ENCODE peak calls at places on chromosomes 1 and 21, in ten cellular contexts. J is mesothelial cell of epicardium, H is AG04450, S is AG10803, P is mammary epithelial cell, N is tibial artery, F is heart right ventricle, C is BJ, Y is upper lobe of right lung, I is psoas muscle. K is an unnamed sample.

GRCh38 chr1:15885701-15886612 is 38.5 kb downstream of the SPEN start:
- DNase-seq in I (peak), J (peak), F (peak), Y (peak), H (peak), S (peak), N (peak), P (peak), C (peak), K (peak)

GRCh38 chr1:95176859-95177258 is 57.2 kb upstream of the RWDD3 start:
- DNase-seq in Y (no peak), S (no peak), C (no peak), I (no peak), P (no peak), J (no peak), H (no peak), N (no peak), F (no peak), K (no peak)

GRCh38 chr1:69688178-69688577 is 120.5 kb downstream of the LRRC7 start:
- DNase-seq in P (no peak), H (no peak), F (no peak), N (no peak), S (no peak), C (no peak), I (no peak), Y (no peak), J (no peak), K (no peak)

GRCh38 chr1:22359427-22359826 is 92.2 kb upstream of the ZBTB40 start:
- DNase-seq in F (no peak), I (no peak), P (no peak), H (no peak), J (no peak), S (no peak), Y (no peak), N (no peak), C (no peak), K (no peak)

GRCh38 chr1:84973493-84974334 is 23.2 kb downstream of the MCOLN2 start:
- DNase-seq in S (peak), N (no peak), C (no peak), H (no peak), I (no peak), Y (no peak), P (no peak), F (no peak), J (no peak), K (peak)

GRCh38 chr1:203366476-203366875 is 15.6 kb upstream of the FMOD start:
- DNase-seq in I (no peak), N (no peak), P (no peak), F (no peak), S (no peak), C (no peak), Y (no peak), J (no peak), H (no peak), K (no peak)

GRCh38 chr1:8889925-8890785 is 11.7 kb upstream of the ENO1 start:
- DNase-seq in J (no peak), F (peak), C (peak), S (peak), H (no peak), N (peak), P (peak), Y (peak), I (peak), K (no peak)

GRCh38 chr1:27382950-27383627 is at the start of gene CD164L2:
- DNase-seq in C (no peak), I (no peak), Y (peak), J (no peak), F (no peak), P (peak), N (no peak), S (no peak), H (no peak), K (peak)

GRCh38 chr1:179767177-179767581 is 24.1 kb downstream of the FAM163A start:
- DNase-seq in Y (no peak), H (no peak), C (no peak), J (no peak), N (no peak), I (no peak), S (no peak), F (no peak), P (no peak), K (no peak)

GRCh38 chr1:93255222-93256079 is 74.9 kb downstream of the CCDC18 start:
- DNase-seq in F (no peak), Y (no peak), S (peak), P (peak), N (no peak), H (peak), C (peak), J (no peak), I (no peak), K (no peak)

GRCh38 chr1:145720556-145720877 is 1.2 kb downstream of the CD160 start:
- DNase-seq in F (no peak), Y (no peak), H (peak), C (peak), N (no peak), P (peak), J (no peak), I (no peak), S (peak), K (no peak)

GRCh38 chr1:31831397-31832378 is 15.9 kb upstream of the SPOCD1 start:
- DNase-seq in H (peak), S (peak), P (peak), N (no peak), F (no peak), Y (no peak), C (no peak), I (no peak), J (no peak), K (no peak)

GRCh38 chr1:43991476-43992231 is at the start of gene CCDC24:
- DNase-seq in C (peak), H (peak), I (peak), N (peak), S (peak), F (peak), J (peak), P (peak), Y (peak), K (peak)

GRCh38 chr1:7943295-7943694 is 2.7 kb upstream of the TNFRSF9 start:
- DNase-seq in S (no peak), N (no peak), F (no peak), I (no peak), P (no peak), C (no peak), H (no peak), Y (no peak), J (no peak), K (no peak)

GRCh38 chr1:243628476-243628907 is 221.6 kb downstream of the AKT3 start:
- DNase-seq in P (no peak), I (no peak), Y (no peak), N (no peak), C (no peak), H (no peak), F (no peak), S (no peak), J (no peak), K (no peak)

GRCh38 chr1:50959303-50959912 is 659 bp downstream of the FAF1 start:
- DNase-seq in S (peak), C (no peak), H (no peak), P (peak), Y (no peak), I (no peak), F (peak), J (no peak), N (peak), K (peak)

GRCh38 chr1:185483217-185483616 is 166.2 kb upstream of the IVNS1ABP start:
- DNase-seq in H (no peak), I (no peak), P (no peak), F (no peak), Y (no peak), N (no peak), J (no peak), C (no peak), S (no peak), K (no peak)

GRCh38 chr1:10339815-10340214 is 59.0 kb upstream of the PGD start:
- DNase-seq in Y (no peak), P (peak), J (no peak), F (peak), I (no peak), S (peak), N (no peak), H (no peak), C (no peak), K (no peak)

GRCh38 chr1:61058477-61059245 is 23.7 kb upstream of the NFIA start:
- DNase-seq in N (no peak), H (no peak), S (peak), F (no peak), Y (no peak), C (no peak), J (no peak), P (no peak), I (no peak), K (no peak)

GRCh38 chr1:23996700-23997229 is 16.6 kb upstream of the SRSF10 start:
- DNase-seq in C (no peak), P (no peak), I (no peak), F (no peak), H (no peak), J (no peak), N (no peak), S (no peak), Y (no peak), K (no peak)

GRCh38 chr1:102572637-102573036 is 535.7 kb downstream of the COL11A1 start:
- DNase-seq in Y (no peak), I (no peak), C (no peak), S (no peak), N (no peak), H (no peak), F (no peak), J (no peak), P (no peak), K (no peak)

GRCh38 chr1:224458296-224458695 is 23.7 kb upstream of the WDR26 start:
- DNase-seq in Y (no peak), J (no peak), C (no peak), H (no peak), I (no peak), F (no peak), N (no peak), P (no peak), S (no peak), K (no peak)

GRCh38 chr1:21651214-21652042 is 17.7 kb downstream of the RAP1GAP start:
- DNase-seq in F (no peak), J (no peak), I (no peak), N (no peak), C (no peak), P (peak), H (no peak), S (no peak), Y (peak), K (peak)

GRCh38 chr1:30704271-30704670 is 19.1 kb downstream of the MATN1 start:
- DNase-seq in I (peak), F (no peak), Y (peak), S (peak), N (peak), C (no peak), J (no peak), H (no peak), P (peak), K (no peak)

GRCh38 chr1:167136191-167136614 is 42.3 kb downstream of the STYXL2 start:
- DNase-seq in S (peak), Y (no peak), P (peak), F (no peak), C (peak), N (no peak), I (peak), H (no peak), J (no peak), K (no peak)

GRCh38 chr1:18662286-18662639 is 31.6 kb downstream of the PAX7 start:
- DNase-seq in J (no peak), F (no peak), H (no peak), Y (no peak), I (no peak), N (no peak), S (no peak), P (no peak), C (no peak), K (no peak)

GRCh38 chr1:160137216-160137862 is 14.1 kb upstream of the ATP1A4 start:
- DNase-seq in H (no peak), I (no peak), P (no peak), Y (no peak), N (no peak), F (no peak), C (no peak), J (no peak), S (no peak), K (no peak)

GRCh38 chr1:9848022-9848421 is 24.3 kb upstream of the CLSTN1 start:
- DNase-seq in P (no peak), C (no peak), N (no peak), S (no peak), F (no peak), H (no peak), J (no peak), Y (no peak), I (no peak), K (no peak)

GRCh38 chr1:232227171-232227740 is 402.7 kb downstream of the SIPA1L2 start:
- DNase-seq in F (peak), J (no peak), Y (no peak), I (no peak), N (no peak), C (no peak), P (no peak), H (no peak), S (peak), K (no peak)

GRCh38 chr1:228666686-228667085 is 68.6 kb upstream of the RHOU start:
- DNase-seq in C (no peak), N (no peak), P (no peak), S (no peak), H (no peak), I (no peak), F (no peak), J (no peak), Y (no peak), K (no peak)

GRCh38 chr1:66598670-66599069 is 64.7 kb downstream of the SGIP1 start:
- DNase-seq in Y (no peak), C (peak), F (no peak), S (peak), H (peak), N (no peak), J (no peak), I (no peak), P (peak), K (no peak)

GRCh38 chr21:44337941-44338895 is 972 bp downstream of the CFAP410 start:
- DNase-seq in P (peak), C (no peak), F (peak), S (peak), N (peak), I (peak), Y (peak), J (no peak), H (no peak), K (peak)

GRCh38 chr1:215635827-215636226 is 68.7 kb downstream of the KCTD3 start:
- DNase-seq in C (no peak), H (no peak), Y (no peak), F (no peak), S (no peak), J (no peak), I (no peak), P (no peak), N (no peak), K (no peak)

GRCh38 chr1:238252033-238252802 is 361.5 kb upstream of the ZP4 start:
- DNase-seq in J (no peak), Y (no peak), H (no peak), N (no peak), I (no peak), F (peak), S (peak), P (peak), C (no peak), K (peak)

GRCh38 chr1:53080769-53081168 is 18.8 kb downstream of the PODN start:
- DNase-seq in F (no peak), S (no peak), H (no peak), J (no peak), N (no peak), I (peak), Y (peak), P (no peak), C (no peak), K (no peak)

GRCh38 chr1:247110627-247111258 is 6.6 kb upstream of the ZNF669 start:
- DNase-seq in H (no peak), Y (no peak), N (no peak), I (no peak), J (no peak), P (peak), C (no peak), F (no peak), S (peak), K (peak)

GRCh38 chr1:212749924-212750535 is 41.5 kb downstream of the NSL1 start:
- DNase-seq in S (peak), N (no peak), H (peak), C (no peak), Y (no peak), I (no peak), P (peak), J (no peak), F (no peak), K (no peak)

GRCh38 chr1:11648732-11649158 is 5.5 kb downstream of the FBXO2 start:
- DNase-seq in C (no peak), S (no peak), I (no peak), N (no peak), P (no peak), F (no peak), H (no peak), Y (peak), J (no peak), K (peak)

GRCh38 chr1:112954059-112954458 is 1.9 kb downstream of the SLC16A1 start:
- DNase-seq in F (no peak), H (no peak), P (no peak), S (no peak), N (no peak), I (no peak), Y (no peak), J (no peak), C (no peak), K (no peak)

GRCh38 chr1:152961201-152961891 is 9.1 kb upstream of the SPRR4 start:
- DNase-seq in F (no peak), N (no peak), C (no peak), I (no peak), Y (no peak), J (no peak), S (no peak), P (no peak), H (no peak), K (no peak)

GRCh38 chr1:152962876-152963415 is 7.5 kb upstream of the SPRR4 start:
- DNase-seq in I (no peak), Y (no peak), J (no peak), S (no peak), C (no peak), P (no peak), H (no peak), F (no peak), N (no peak), K (no peak)

GRCh38 chr1:152959273-152959672 is 11.2 kb upstream of the SPRR4 start:
- DNase-seq in S (no peak), C (no peak), H (no peak), F (no peak), J (no peak), P (no peak), N (no peak), Y (no peak), I (no peak), K (no peak)

GRCh38 chr1:152959801-152960451 is 10.5 kb upstream of the SPRR4 start:
- DNase-seq in H (no peak), Y (no peak), F (no peak), N (no peak), C (no peak), I (no peak), J (no peak), P (peak), S (no peak), K (no peak)

DNA sequence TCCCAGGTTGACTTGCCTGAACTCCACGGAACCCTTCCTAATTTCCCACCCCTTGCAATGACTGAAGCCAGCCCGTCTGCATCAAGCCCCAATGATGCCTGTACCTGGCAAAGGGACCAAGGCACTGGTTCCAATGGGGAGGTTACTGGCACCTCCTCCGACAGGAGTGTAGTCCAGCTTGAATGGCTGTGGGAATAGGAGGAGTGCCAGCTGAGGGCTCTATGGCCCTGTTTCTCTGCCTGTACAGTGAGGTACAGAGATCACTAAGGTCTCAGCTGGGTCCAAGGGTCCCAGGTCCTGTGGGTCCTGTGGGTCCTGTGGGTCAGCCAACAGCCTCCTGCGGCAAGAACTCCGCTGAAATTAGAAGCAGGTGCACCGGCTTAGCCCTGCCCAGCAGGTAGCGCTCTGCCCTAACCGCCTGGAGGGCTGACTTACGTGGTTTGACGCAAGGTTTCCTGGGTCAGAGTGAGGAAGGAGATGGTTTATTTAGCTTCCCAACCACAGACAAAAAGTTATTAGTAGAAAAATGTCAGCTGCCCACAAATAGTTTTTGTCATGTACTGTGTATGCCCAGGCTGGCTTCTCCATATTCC is 9.9 kb upstream of the SPRR4 start:
- DNase-seq in I (no peak), J (no peak), H (no peak), C (no peak), Y (no peak), S (no peak), N (no peak), P (peak), F (no peak), K (no peak)
- TF ChIP-seq CTCF in I (no peak), J (no peak), H (no peak), C (no peak), Y (no peak), S (no peak), N (no peak), P (peak), F (no peak), K (no peak)

DNA sequence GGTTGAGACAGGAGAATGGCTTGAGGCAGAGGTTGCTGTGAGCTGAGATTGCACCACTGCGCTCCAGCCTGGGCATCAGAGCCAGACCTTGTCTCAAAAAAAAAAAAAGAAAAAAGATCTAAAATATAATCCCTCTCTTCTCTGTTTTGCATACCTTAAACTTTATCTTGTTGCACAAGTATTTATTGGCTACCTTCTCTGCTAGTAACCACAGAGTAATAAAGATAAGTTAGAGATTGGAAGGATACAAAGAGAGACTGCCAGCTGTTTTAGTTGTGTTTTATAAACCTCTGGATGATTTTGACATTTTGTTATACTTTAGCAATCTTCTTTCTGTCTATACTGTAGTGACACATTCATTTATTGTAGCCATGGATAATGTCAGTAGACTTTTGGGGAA is 27.7 kb downstream of the AGO3 start:
- DNase-seq in N (no peak), I (no peak), F (no peak), Y (no peak), J (no peak), S (no peak), H (no peak), C (no peak), P (no peak), K (no peak)
- TF ChIP-seq CTCF in N (no peak), I (no peak), F (no peak), Y (no peak), J (no peak), S (no peak), H (no peak), C (no peak), P (no peak), K (no peak)

DNA sequence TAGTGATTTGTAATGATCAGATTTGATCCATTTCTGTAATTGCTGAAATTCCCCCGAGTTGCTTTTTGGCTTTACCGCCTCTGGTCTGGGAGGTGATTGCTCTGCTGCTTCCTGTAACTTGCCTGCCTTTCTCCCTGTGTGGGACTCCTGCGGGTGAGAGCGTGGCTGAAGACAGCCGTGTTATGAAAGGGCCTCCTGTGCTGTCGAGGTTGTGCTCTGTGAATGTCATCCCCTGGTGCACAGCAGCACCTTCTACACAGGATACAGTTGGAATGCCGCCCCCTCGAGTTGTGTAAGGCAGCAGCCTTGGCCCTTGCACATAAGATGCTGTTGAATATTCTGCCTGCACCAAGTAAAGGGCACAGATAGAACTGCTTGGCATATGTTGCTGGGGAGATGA is 5.9 kb downstream of the SOD1 start:
- DNase-seq in P (peak), F (no peak), S (no peak), N (no peak), C (no peak), Y (no peak), I (peak), J (no peak), H (no peak), K (peak)
- TF ChIP-seq CTCF in P (no peak), F (no peak), S (no peak), N (no peak), C (no peak), Y (no peak), I (no peak), J (no peak), H (no peak), K (no peak)

GRCh38 chr1:91831132-91831930 is 54.6 kb downstream of the TGFBR3 start:
- DNase-seq in N (no peak), S (peak), F (no peak), J (no peak), C (no peak), Y (no peak), P (no peak), H (no peak), I (no peak), K (no peak)

GRCh38 chr1:91828007-91828321 is 58.0 kb downstream of the TGFBR3 start:
- DNase-seq in C (no peak), Y (no peak), I (no peak), H (no peak), F (no peak), N (no peak), S (no peak), P (no peak), J (no peak), K (no peak)

GRCh38 chr1:91829293-91830153 is 56.4 kb downstream of the TGFBR3 start:
- DNase-seq in H (no peak), P (no peak), F (no peak), I (no peak), S (no peak), J (no peak), N (no peak), Y (no peak), C (no peak), K (no peak)

GRCh38 chr1:91828583-91829281 is 57.2 kb downstream of the TGFBR3 start:
- DNase-seq in H (no peak), N (no peak), C (no peak), S (no peak), P (no peak), Y (no peak), F (no peak), I (no peak), J (no peak), K (no peak)

GRCh38 chr1:91830242-91831131 is 55.5 kb downstream of the TGFBR3 start:
- DNase-seq in I (peak), F (peak), S (peak), N (peak), J (no peak), P (peak), Y (peak), H (peak), C (peak), K (no peak)
- TF ChIP-seq CTCF in I (peak), F (peak), S (peak), N (peak), J (no peak), P (peak), Y (peak), H (peak), C (peak), K (no peak)